ENCODE peak calls at places on chromosomes 12 and 14, in seven cellular contexts. L is sigmoid colon, W is PC-9, J is right lobe of liver, P is cardiac fibroblast, O is cardiac muscle cell, Q is GM12878. N is an unnamed sample.

GRCh38 chr14:94045563-94046345 is 19.6 kb downstream of the OTUB2 start:
- DNase-seq in L (peak; percentile 46), W (no peak), J (no peak), P (no peak), O (no peak), Q (no peak), N (no peak)

GRCh38 chr12:47844264-47845020 is 24.7 kb upstream of the HDAC7 start:
- DNase-seq in L (no peak), W (no peak), J (no peak), P (peak; percentile 33), O (no peak), Q (no peak), N (no peak)

GRCh38 chr12:6917491-6918231 is 3.3 kb downstream of the ENO2 start:
- DNase-seq in L (no peak), W (no peak), J (no peak), P (no peak), O (peak; percentile 62), Q (no peak), N (no peak)

GRCh38 chr12:78617683-78618082 is 246.9 kb upstream of the SYT1 start:
- DNase-seq in L (no peak), W (no peak), J (no peak), P (no peak), O (no peak), Q (no peak), N (no peak)

GRCh38 chr12:57864811-57865751 is 18.6 kb upstream of the CTDSP2 start:
- DNase-seq in L (peak; percentile 91), W (peak; percentile 72), J (peak; percentile 78), P (peak; percentile 93), O (peak; percentile 92), Q (no peak), N (no peak)

GRCh38 chr12:80761818-80762217 is 45.1 kb downstream of the MYF5 start:
- DNase-seq in L (no peak), W (no peak), J (no peak), P (no peak), O (no peak), Q (no peak), N (no peak)

GRCh38 chr12:115451785-115452736 is 768.1 kb upstream of the TBX3 start:
- DNase-seq in L (no peak), W (no peak), J (peak; percentile 36), P (peak; percentile 15), O (peak; percentile 27), Q (no peak), N (no peak)

GRCh38 chr14:64438181-64438839 is 27.0 kb upstream of the AKAP5 start:
- DNase-seq in L (no peak), W (peak; percentile 65), J (no peak), P (peak; percentile 90), O (peak; percentile 91), Q (no peak), N (peak; percentile 78)

GRCh38 chr14:70619708-70620107 is 19.3 kb upstream of the MED6 start:
- DNase-seq in L (no peak), W (no peak), J (no peak), P (no peak), O (no peak), Q (no peak), N (no peak)

GRCh38 chr12:54601841-54602240 is 13.4 kb upstream of the PPP1R1A start:
- DNase-seq in L (no peak), W (no peak), J (no peak), P (no peak), O (peak; percentile 40), Q (no peak), N (no peak)

GRCh38 chr12:80443974-80444666 is at the start of gene PTPRQ:
- DNase-seq in L (no peak), W (no peak), J (no peak), P (peak; percentile 70), O (peak; percentile 68), Q (no peak), N (peak; percentile 33)

GRCh38 chr12:62717636-62718035 is 217.3 kb downstream of the PPM1H start:
- DNase-seq in L (no peak), W (no peak), J (no peak), P (no peak), O (no peak), Q (no peak), N (no peak)

GRCh38 chr14:69287096-69287991 is 27.4 kb downstream of the GALNT16 start:
- DNase-seq in L (no peak), W (no peak), J (no peak), P (no peak), O (peak; percentile 13), Q (no peak), N (no peak)

GRCh38 chr12:76020281-76020680 is 11.3 kb downstream of the PHLDA1 start:
- DNase-seq in L (no peak), W (peak; percentile 85), J (no peak), P (peak; percentile 69), O (peak; percentile 75), Q (peak; percentile 15), N (no peak)

GRCh38 chr12:6335451-6336078 is 6.3 kb downstream of the TNFRSF1A start:
- DNase-seq in L (peak; percentile 92), W (peak; percentile 76), J (peak; percentile 85), P (peak; percentile 88), O (peak; percentile 89), Q (peak; percentile 60), N (no peak)

GRCh38 chr12:50637870-50638481 is 125.9 kb upstream of the ATF1 start:
- DNase-seq in L (no peak), W (no peak), J (no peak), P (peak; percentile 74), O (peak; percentile 67), Q (no peak), N (no peak)

GRCh38 chr12:52833922-52834726 is at the start of gene KRT79:
- DNase-seq in L (no peak), W (no peak), J (no peak), P (no peak), O (no peak), Q (no peak), N (no peak)

GRCh38 chr12:124026755-124027745 is 54.0 kb downstream of the ZNF664 start:
- DNase-seq in L (no peak), W (no peak), J (no peak), P (no peak), O (peak; percentile 15), Q (no peak), N (no peak)

GRCh38 chr12:105552056-105552455 is 221.6 kb downstream of the C12orf75 start:
- DNase-seq in L (no peak), W (no peak), J (no peak), P (no peak), O (no peak), Q (no peak), N (no peak)

GRCh38 chr14:31059152-31059924 is 33.2 kb upstream of the STRN3 start:
- DNase-seq in L (no peak), W (no peak), J (peak; percentile 66), P (peak; percentile 91), O (peak; percentile 97), Q (no peak), N (peak; percentile 73)

GRCh38 chr14:77409131-77409533 is 14.2 kb downstream of the NOXRED1 start:
- DNase-seq in L (no peak), W (no peak), J (no peak), P (peak; percentile 43), O (peak; percentile 65), Q (no peak), N (no peak)

GRCh38 chr14:85528080-85528881 is 1.7 kb upstream of the FLRT2 start:
- DNase-seq in L (peak; percentile 66), W (peak; percentile 18), J (no peak), P (peak; percentile 96), O (peak; percentile 95), Q (no peak), N (peak; percentile 79)

GRCh38 chr12:56258068-56258819 is at the start of gene ANKRD52:
- DNase-seq in L (peak; percentile 87), W (peak; percentile 77), J (peak; percentile 86), P (peak; percentile 85), O (peak; percentile 85), Q (no peak), N (peak; percentile 37)

GRCh38 chr14:64719601-64720000 is 15.4 kb downstream of the PLEKHG3 start:
- DNase-seq in L (peak; percentile 62), W (no peak), J (no peak), P (no peak), O (no peak), Q (no peak), N (no peak)

GRCh38 chr12:26748412-26748740 is 84.6 kb downstream of the ITPR2 start:
- DNase-seq in L (no peak), W (no peak), J (no peak), P (no peak), O (no peak), Q (no peak), N (no peak)

GRCh38 chr12:116456683-116457082 is 102.5 kb upstream of the MAP1LC3B2 start:
- DNase-seq in L (no peak), W (peak; percentile 14), J (no peak), P (peak; percentile 60), O (peak; percentile 41), Q (no peak), N (no peak)

GRCh38 chr12:12521044-12521485 is 41.6 kb downstream of the DUSP16 start:
- DNase-seq in L (no peak), W (no peak), J (no peak), P (no peak), O (no peak), Q (no peak), N (no peak)

GRCh38 chr12:87163122-87163521 is 866.1 kb downstream of the C12orf50 start:
- DNase-seq in L (no peak), W (no peak), J (no peak), P (no peak), O (no peak), Q (no peak), N (no peak)

GRCh38 chr14:100374270-100374669 is 51.1 kb downstream of the SLC25A47 start:
- DNase-seq in L (no peak), W (no peak), J (no peak), P (no peak), O (no peak), Q (no peak), N (no peak)
- H3K4me3 ChIP-seq in L (no peak overlapping the region), W (peak overlapping the region; percentile 94), J (no peak overlapping the region), P (peak overlapping the region; percentile 78), O (no peak overlapping the region), Q (peak overlapping the region; percentile 86), N (peak overlapping the region; percentile 90)

GRCh38 chr14:20626274-20626673 is 15.2 kb downstream of the OR6S1 start:
- DNase-seq in L (no peak), W (no peak), J (no peak), P (no peak), O (no peak), Q (no peak), N (no peak)
- H3K4me3 ChIP-seq in L (peak overlapping the region; percentile 8), W (peak overlapping the region; percentile 67), J (no peak overlapping the region), P (no peak overlapping the region), O (peak overlapping the region; percentile 31), Q (peak overlapping the region; percentile 1), N (no peak overlapping the region)

GRCh38 chr12:29431516-29431915 is 50.5 kb upstream of the ERGIC2 start:
- DNase-seq in L (no peak), W (no peak), J (no peak), P (no peak), O (no peak), Q (no peak), N (no peak)
- H3K4me3 ChIP-seq in L (no peak overlapping the region), W (no peak overlapping the region), J (no peak overlapping the region), P (no peak overlapping the region), O (no peak overlapping the region), Q (no peak overlapping the region), N (no peak overlapping the region)

DNA sequence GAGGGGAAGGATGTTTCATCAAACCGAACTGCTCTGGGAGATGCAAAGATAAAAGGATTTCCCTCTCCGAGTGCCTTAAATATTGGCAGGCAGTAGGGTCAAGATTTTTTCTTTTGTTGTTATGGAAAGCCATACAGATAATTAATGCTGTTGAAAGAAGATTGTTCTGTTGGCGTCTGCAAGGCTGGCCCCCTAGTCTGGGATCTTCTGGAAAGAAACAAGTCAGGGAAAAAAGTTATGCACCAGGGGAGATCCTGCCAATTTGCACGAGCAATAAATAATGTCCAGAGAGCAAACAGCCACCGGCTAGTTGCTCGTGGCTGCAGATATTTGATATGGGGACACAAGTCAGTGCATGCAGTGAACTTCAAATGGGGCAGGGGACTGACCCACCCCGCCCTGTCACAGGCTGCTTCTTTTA is 202.1 kb upstream of the MYL2 start:
- DNase-seq in L (no peak), W (no peak), J (no peak), P (no peak), O (no peak), Q (no peak), N (no peak)
- H3K4me3 ChIP-seq in L (no peak overlapping the region), W (no peak overlapping the region), J (no peak overlapping the region), P (no peak overlapping the region), O (no peak overlapping the region), Q (no peak overlapping the region), N (no peak overlapping the region)

N was measured in AG09309.